ENCODE peak calls at places on chromosomes 6 and 20, in seven cellular contexts. M is esophagus muscularis mucosa; R is heart right ventricle; H is heart left ventricle; N is CD8-positive, alpha-beta T cell; G is tibial artery; Z is mammary epithelial cell. C is an unnamed sample.

GRCh38 chr6:128731249-128732165 is 151.4 kb upstream of the LAMA2 start:
- DNase-seq in M (no peak), R (no peak), H (no peak), N (no peak), G (no peak), Z (peak; percentile 47), C (peak; percentile 2)

GRCh38 chr6:157036245-157036681 is 259.1 kb downstream of the ARID1B start:
- DNase-seq in M (no peak), R (no peak), H (no peak), N (no peak), G (no peak), Z (peak; percentile 90), C (no peak)

GRCh38 chr6:6560909-6561308 is 27.6 kb upstream of the LY86 start:
- DNase-seq in M (no peak), R (no peak), H (no peak), N (no peak), G (no peak), Z (no peak), C (no peak)

GRCh38 chr6:142896732-142897131 is 48.2 kb downstream of the HIVEP2 start:
- DNase-seq in M (no peak), R (no peak), H (no peak), N (no peak), G (no peak), Z (no peak), C (no peak)

GRCh38 chr6:55379895-55380294 is 52.6 kb downstream of the GFRAL start:
- DNase-seq in M (no peak), R (no peak), H (no peak), N (no peak), G (no peak), Z (no peak), C (no peak)

GRCh38 chr20:5191829-5192569 is 65.2 kb downstream of the CDS2 start:
- DNase-seq in M (no peak), R (peak; percentile 56), H (no peak), N (peak; percentile 33), G (no peak), Z (peak; percentile 63), C (peak; percentile 77)

GRCh38 chr20:24952376-24953203 is 3.5 kb downstream of the CST7 start:
- DNase-seq in M (no peak), R (no peak), H (no peak), N (no peak), G (no peak), Z (no peak), C (no peak)

GRCh38 chr6:75546401-75546800 is 52.8 kb upstream of the FILIP1 start:
- DNase-seq in M (no peak), R (no peak), H (no peak), N (no peak), G (no peak), Z (no peak), C (peak; percentile 34)

GRCh38 chr6:32082951-32083350 is 26.2 kb downstream of the TNXB start:
- DNase-seq in M (peak; percentile 94), R (no peak), H (no peak), N (no peak), G (peak; percentile 90), Z (peak; percentile 46), C (no peak)

GRCh38 chr6:41602864-41603608 is 35.2 kb upstream of the MDFI start:
- DNase-seq in M (no peak), R (peak; percentile 88), H (peak; percentile 84), N (peak; percentile 74), G (peak; percentile 83), Z (peak; percentile 65), C (peak; percentile 55)

GRCh38 chr20:33305591-33306057 is 22.6 kb downstream of the BPIFB1 start:
- DNase-seq in M (no peak), R (no peak), H (no peak), N (no peak), G (no peak), Z (peak; percentile 56), C (no peak)

GRCh38 chr20:33131949-33132822 is 35.8 kb upstream of the BPIFA2 start:
- DNase-seq in M (no peak), R (no peak), H (no peak), N (no peak), G (no peak), Z (no peak), C (no peak)

GRCh38 chr6:35716798-35717197 is 20.0 kb upstream of the ARMC12 start:
- DNase-seq in M (no peak), R (no peak), H (no peak), N (no peak), G (no peak), Z (no peak), C (no peak)

GRCh38 chr20:21053002-21053762 is 53.0 kb downstream of the LINC00237 start:
- DNase-seq in M (peak; percentile 83), R (no peak), H (no peak), N (no peak), G (no peak), Z (no peak), C (no peak)

GRCh38 chr20:13022401-13023170 is 13.8 kb downstream of the SPTLC3 start:
- DNase-seq in M (no peak), R (no peak), H (no peak), N (no peak), G (no peak), Z (peak; percentile 52), C (no peak)

GRCh38 chr6:160534050-160534696 is 129.9 kb downstream of the LPA start:
- DNase-seq in M (no peak), R (peak; percentile 31), H (peak; percentile 32), N (peak; percentile 67), G (peak; percentile 69), Z (peak; percentile 25), C (peak; percentile 48)

GRCh38 chr6:153537422-153537821 is 406.3 kb upstream of the RGS17 start:
- DNase-seq in M (no peak), R (no peak), H (no peak), N (no peak), G (no peak), Z (no peak), C (no peak)

GRCh38 chr6:104166055-104166668 is 693.6 kb downstream of the HACE1 start:
- DNase-seq in M (no peak), R (no peak), H (no peak), N (no peak), G (no peak), Z (no peak), C (no peak)

GRCh38 chr6:78867020-78867369 is 356 bp upstream of the IRAK1BP1 start:
- DNase-seq in M (no peak), R (no peak), H (no peak), N (no peak), G (no peak), Z (no peak), C (no peak)

GRCh38 chr20:17693534-17694001 is 6.2 kb upstream of the BANF2 start:
- DNase-seq in M (no peak), R (no peak), H (no peak), N (no peak), G (peak; percentile 56), Z (peak; percentile 83), C (no peak)

GRCh38 chr6:20034408-20034769 is 177.9 kb downstream of the MBOAT1 start:
- DNase-seq in M (no peak), R (no peak), H (no peak), N (no peak), G (no peak), Z (no peak), C (no peak)

DNA sequence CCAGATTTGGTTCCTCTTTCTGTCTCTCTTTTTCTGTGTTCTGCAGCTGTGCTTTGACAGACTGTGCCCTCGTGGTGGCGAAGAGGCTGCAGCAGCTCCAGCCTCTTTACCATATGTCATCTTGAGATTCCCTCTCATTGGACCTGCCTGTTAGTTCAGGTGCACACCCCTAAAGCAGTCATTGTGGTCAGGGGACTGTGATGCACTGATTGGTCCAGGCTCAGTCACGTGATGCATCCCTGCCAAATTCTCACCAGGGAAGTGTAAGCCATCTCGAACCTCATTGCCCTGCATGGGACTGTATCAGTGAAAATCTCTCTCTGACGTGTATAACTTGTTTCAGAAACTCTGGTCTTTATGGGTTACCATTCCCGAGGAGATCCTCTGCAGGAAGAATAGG is 160.3 kb downstream of the EYA2 start:
- DNase-seq in M (no peak), R (no peak), H (no peak), N (no peak), G (no peak), Z (no peak), C (no peak)
- H3K4me3 ChIP-seq in M (no peak overlapping the region), R (no peak overlapping the region), H (no peak overlapping the region), N (no peak overlapping the region), G (no peak overlapping the region), Z (no peak overlapping the region), C (no peak overlapping the region)

DNA sequence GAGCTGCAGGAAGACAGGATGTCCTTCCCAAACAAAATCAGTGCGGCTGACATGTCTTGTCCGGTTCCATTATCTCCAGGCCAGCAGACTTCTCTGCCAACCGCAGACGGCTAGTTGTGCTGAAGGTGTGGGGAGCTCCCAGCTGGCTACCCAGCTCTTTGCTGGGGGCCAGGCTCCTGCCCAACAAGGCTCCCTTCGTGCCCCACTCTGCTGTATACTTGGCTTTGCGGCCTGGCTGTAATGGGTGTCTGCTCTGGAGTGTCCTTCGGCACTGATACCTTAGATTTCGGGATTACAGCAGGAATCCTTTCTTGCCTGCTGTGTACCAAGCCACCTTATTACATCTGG is 48.7 kb upstream of the IRF4 start:
- DNase-seq in M (no peak), R (no peak), H (no peak), N (no peak), G (no peak), Z (no peak), C (no peak)
- H3K9me3 ChIP-seq in M (no peaks in the 10 kb centered on the region), R (no peaks in the 10 kb centered on the region), H (no peaks in the 10 kb centered on the region), N (no peaks in the 10 kb centered on the region), G (no peaks in the 10 kb centered on the region), Z (peaks cover 14% of the 10 kb centered on the region), C (no peaks in the 10 kb centered on the region)

DNA sequence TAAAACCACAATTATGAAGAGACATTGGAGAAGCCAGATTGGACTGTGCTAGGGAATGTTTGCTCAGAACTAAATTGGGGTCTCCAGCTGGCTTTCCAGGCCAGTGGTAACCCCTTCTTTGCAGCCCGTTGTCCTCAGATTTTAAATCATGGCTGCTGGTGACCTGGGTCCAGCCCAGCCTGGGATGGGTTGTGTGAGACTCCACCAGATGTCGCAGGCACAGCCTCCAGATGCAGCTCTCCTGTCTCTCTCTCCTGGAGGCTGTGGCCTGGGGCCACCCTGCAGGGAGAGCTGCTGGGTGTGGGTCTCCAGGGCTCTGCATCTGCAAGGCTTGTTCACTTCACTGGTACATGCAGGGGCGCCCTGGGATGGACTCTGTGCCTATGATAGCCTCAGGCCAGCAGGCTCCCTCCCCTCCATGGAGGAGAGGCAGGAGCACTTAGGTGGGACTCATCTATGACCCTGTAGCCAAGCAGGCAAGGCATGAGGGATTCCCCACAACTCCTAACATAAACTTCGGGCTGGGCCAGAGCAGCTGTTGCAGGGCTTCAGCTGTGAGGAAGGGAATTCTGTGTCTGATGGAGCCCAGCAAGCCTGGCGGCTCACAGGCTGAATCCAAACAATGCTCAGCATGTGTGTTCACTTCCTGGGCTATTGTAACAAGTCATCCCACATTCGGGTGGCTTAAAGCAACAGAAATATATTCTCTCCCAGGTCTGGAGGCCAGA is 94.8 kb upstream of the NXT1 start:
- DNase-seq in M (peak; percentile 80), R (no peak), H (no peak), N (no peak), G (no peak), Z (no peak), C (no peak)
- H3K4me3 ChIP-seq in M (no peak overlapping the region), R (no peak overlapping the region), H (no peak overlapping the region), N (no peak overlapping the region), G (no peak overlapping the region), Z (no peak overlapping the region), C (no peak overlapping the region)

DNA sequence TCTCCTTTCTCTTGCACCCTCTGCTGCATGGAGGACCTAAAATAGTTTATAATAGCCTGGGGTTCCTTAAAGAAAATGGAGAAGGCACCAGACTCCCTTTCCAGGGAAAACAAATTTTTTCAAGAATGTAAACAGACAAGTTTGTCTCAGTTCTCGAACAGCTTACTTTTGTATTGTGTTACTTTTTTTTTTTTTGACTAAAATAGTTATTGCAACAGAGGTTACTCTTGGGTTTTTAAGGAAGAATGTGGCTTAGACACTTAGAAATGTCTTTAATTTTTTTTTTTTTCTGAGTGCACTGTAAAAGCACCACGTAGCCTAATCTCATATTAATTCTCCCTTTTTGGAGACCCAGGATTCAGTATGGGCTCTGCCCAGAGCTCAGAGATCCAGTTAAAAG is 148.7 kb upstream of the CARMIL1 start:
- DNase-seq in M (no peak), R (no peak), H (no peak), N (no peak), G (no peak), Z (no peak), C (no peak)
- H3K9me3 ChIP-seq in M (no peaks in the 10 kb centered on the region), R (no peaks in the 10 kb centered on the region), H (peaks cover 7% of the 10 kb centered on the region), N (no peaks in the 10 kb centered on the region), G (no peaks in the 10 kb centered on the region), Z (peaks cover 6% of the 10 kb centered on the region), C (peaks cover 6% of the 10 kb centered on the region)